ENCODE peak calls at places on chromosomes 6 and 20, in ten cellular contexts. One of them, this sample, is unnamed.

GRCh38 chr6:29748391-29749352 is 25.4 kb downstream of the HLA-F start:
- DNase-seq in HS-5: peak
- DNase-seq in kidney glomerular epithelial cell: peak
- DNase-seq in stimulated activated CD4-positive, alpha-beta T cell treated with anti-CD3 and anti-CD28 coated beads, TNF-alpha, amount 100 ng/mL, for 48 hours: peak
- DNase-seq in central memory CD4-positive, alpha-beta T cell: peak
- DNase-seq in heart left ventricle: peak
- DNase-seq in substantia nigra: peak
- DNase-seq in EH: peak
- DNase-seq in C1 segment of cervical spinal cord: peak
- DNase-seq in activated CD4-positive, alpha-beta T cell treated with anti-CD3 and anti-CD28 coated beads for 1 hour: peak
- DNase-seq in this sample: peak

GRCh38 chr6:160010067-160010466 is 41.2 kb downstream of the IGF2R start:
- DNase-seq in HS-5: no peak
- DNase-seq in kidney glomerular epithelial cell: no peak
- DNase-seq in stimulated activated CD4-positive, alpha-beta T cell treated with anti-CD3 and anti-CD28 coated beads, TNF-alpha, amount 100 ng/mL, for 48 hours: no peak
- DNase-seq in central memory CD4-positive, alpha-beta T cell: no peak
- DNase-seq in heart left ventricle: no peak
- DNase-seq in substantia nigra: no peak
- DNase-seq in EH: peak
- DNase-seq in C1 segment of cervical spinal cord: no peak
- DNase-seq in activated CD4-positive, alpha-beta T cell treated with anti-CD3 and anti-CD28 coated beads for 1 hour: no peak
- DNase-seq in this sample: no peak

GRCh38 chr6:14066782-14067406 is 50.7 kb upstream of the CD83 start:
- DNase-seq in HS-5: peak
- DNase-seq in kidney glomerular epithelial cell: peak
- DNase-seq in stimulated activated CD4-positive, alpha-beta T cell treated with anti-CD3 and anti-CD28 coated beads, TNF-alpha, amount 100 ng/mL, for 48 hours: no peak
- DNase-seq in central memory CD4-positive, alpha-beta T cell: peak
- DNase-seq in heart left ventricle: no peak
- DNase-seq in substantia nigra: no peak
- DNase-seq in EH: peak
- DNase-seq in C1 segment of cervical spinal cord: peak
- DNase-seq in activated CD4-positive, alpha-beta T cell treated with anti-CD3 and anti-CD28 coated beads for 1 hour: no peak
- DNase-seq in this sample: peak

GRCh38 chr6:46677314-46677654 is 10.4 kb upstream of the TDRD6 start:
- DNase-seq in HS-5: no peak
- DNase-seq in kidney glomerular epithelial cell: no peak
- DNase-seq in stimulated activated CD4-positive, alpha-beta T cell treated with anti-CD3 and anti-CD28 coated beads, TNF-alpha, amount 100 ng/mL, for 48 hours: no peak
- DNase-seq in central memory CD4-positive, alpha-beta T cell: no peak
- DNase-seq in heart left ventricle: no peak
- DNase-seq in substantia nigra: no peak
- DNase-seq in EH: no peak
- DNase-seq in C1 segment of cervical spinal cord: no peak
- DNase-seq in activated CD4-positive, alpha-beta T cell treated with anti-CD3 and anti-CD28 coated beads for 1 hour: no peak
- DNase-seq in this sample: peak

GRCh38 chr6:47655719-47656595 is 42.4 kb upstream of the ADGRF4 start:
- DNase-seq in HS-5: peak
- DNase-seq in kidney glomerular epithelial cell: no peak
- DNase-seq in stimulated activated CD4-positive, alpha-beta T cell treated with anti-CD3 and anti-CD28 coated beads, TNF-alpha, amount 100 ng/mL, for 48 hours: peak
- DNase-seq in central memory CD4-positive, alpha-beta T cell: no peak
- DNase-seq in heart left ventricle: no peak
- DNase-seq in substantia nigra: no peak
- DNase-seq in EH: peak
- DNase-seq in C1 segment of cervical spinal cord: no peak
- DNase-seq in activated CD4-positive, alpha-beta T cell treated with anti-CD3 and anti-CD28 coated beads for 1 hour: no peak
- DNase-seq in this sample: peak

GRCh38 chr20:46207031-46207549 is 89.0 kb downstream of the CD40 start:
- DNase-seq in HS-5: no peak
- DNase-seq in kidney glomerular epithelial cell: no peak
- DNase-seq in stimulated activated CD4-positive, alpha-beta T cell treated with anti-CD3 and anti-CD28 coated beads, TNF-alpha, amount 100 ng/mL, for 48 hours: no peak
- DNase-seq in central memory CD4-positive, alpha-beta T cell: no peak
- DNase-seq in heart left ventricle: no peak
- DNase-seq in substantia nigra: no peak
- DNase-seq in EH: peak
- DNase-seq in C1 segment of cervical spinal cord: peak
- DNase-seq in activated CD4-positive, alpha-beta T cell treated with anti-CD3 and anti-CD28 coated beads for 1 hour: no peak
- DNase-seq in this sample: no peak

GRCh38 chr6:128882991-128883571 is at the start of gene LAMA2:
- DNase-seq in HS-5: no peak
- DNase-seq in kidney glomerular epithelial cell: no peak
- DNase-seq in stimulated activated CD4-positive, alpha-beta T cell treated with anti-CD3 and anti-CD28 coated beads, TNF-alpha, amount 100 ng/mL, for 48 hours: no peak
- DNase-seq in central memory CD4-positive, alpha-beta T cell: no peak
- DNase-seq in heart left ventricle: peak
- DNase-seq in substantia nigra: peak
- DNase-seq in EH: peak
- DNase-seq in C1 segment of cervical spinal cord: peak
- DNase-seq in activated CD4-positive, alpha-beta T cell treated with anti-CD3 and anti-CD28 coated beads for 1 hour: no peak
- DNase-seq in this sample: no peak

GRCh38 chr6:85996034-85996375 is 353.3 kb upstream of the SYNCRIP start:
- DNase-seq in HS-5: no peak
- DNase-seq in kidney glomerular epithelial cell: no peak
- DNase-seq in stimulated activated CD4-positive, alpha-beta T cell treated with anti-CD3 and anti-CD28 coated beads, TNF-alpha, amount 100 ng/mL, for 48 hours: no peak
- DNase-seq in central memory CD4-positive, alpha-beta T cell: no peak
- DNase-seq in heart left ventricle: no peak
- DNase-seq in substantia nigra: no peak
- DNase-seq in EH: no peak
- DNase-seq in C1 segment of cervical spinal cord: no peak
- DNase-seq in activated CD4-positive, alpha-beta T cell treated with anti-CD3 and anti-CD28 coated beads for 1 hour: no peak
- DNase-seq in this sample: no peak

GRCh38 chr6:27541212-27541931 is 68.5 kb upstream of the ZNF184 start:
- DNase-seq in HS-5: no peak
- DNase-seq in kidney glomerular epithelial cell: no peak
- DNase-seq in stimulated activated CD4-positive, alpha-beta T cell treated with anti-CD3 and anti-CD28 coated beads, TNF-alpha, amount 100 ng/mL, for 48 hours: no peak
- DNase-seq in central memory CD4-positive, alpha-beta T cell: no peak
- DNase-seq in heart left ventricle: no peak
- DNase-seq in substantia nigra: no peak
- DNase-seq in EH: no peak
- DNase-seq in C1 segment of cervical spinal cord: no peak
- DNase-seq in activated CD4-positive, alpha-beta T cell treated with anti-CD3 and anti-CD28 coated beads for 1 hour: no peak
- DNase-seq in this sample: peak

GRCh38 chr20:20759132-20759531 is 46.7 kb upstream of the RALGAPA2 start:
- DNase-seq in HS-5: no peak
- DNase-seq in kidney glomerular epithelial cell: no peak
- DNase-seq in stimulated activated CD4-positive, alpha-beta T cell treated with anti-CD3 and anti-CD28 coated beads, TNF-alpha, amount 100 ng/mL, for 48 hours: no peak
- DNase-seq in central memory CD4-positive, alpha-beta T cell: no peak
- DNase-seq in heart left ventricle: no peak
- DNase-seq in substantia nigra: no peak
- DNase-seq in EH: no peak
- DNase-seq in C1 segment of cervical spinal cord: no peak
- DNase-seq in activated CD4-positive, alpha-beta T cell treated with anti-CD3 and anti-CD28 coated beads for 1 hour: no peak
- DNase-seq in this sample: no peak

GRCh38 chr6:107657755-107658461 is 166.2 kb downstream of the SCML4 start:
- DNase-seq in HS-5: no peak
- DNase-seq in kidney glomerular epithelial cell: peak
- DNase-seq in stimulated activated CD4-positive, alpha-beta T cell treated with anti-CD3 and anti-CD28 coated beads, TNF-alpha, amount 100 ng/mL, for 48 hours: peak
- DNase-seq in central memory CD4-positive, alpha-beta T cell: peak
- DNase-seq in heart left ventricle: no peak
- DNase-seq in substantia nigra: no peak
- DNase-seq in EH: peak
- DNase-seq in C1 segment of cervical spinal cord: peak
- DNase-seq in activated CD4-positive, alpha-beta T cell treated with anti-CD3 and anti-CD28 coated beads for 1 hour: peak
- DNase-seq in this sample: no peak

GRCh38 chr6:446418-447366 is 55.1 kb downstream of the IRF4 start:
- DNase-seq in HS-5: no peak
- DNase-seq in kidney glomerular epithelial cell: no peak
- DNase-seq in stimulated activated CD4-positive, alpha-beta T cell treated with anti-CD3 and anti-CD28 coated beads, TNF-alpha, amount 100 ng/mL, for 48 hours: peak
- DNase-seq in central memory CD4-positive, alpha-beta T cell: peak
- DNase-seq in heart left ventricle: no peak
- DNase-seq in substantia nigra: no peak
- DNase-seq in EH: no peak
- DNase-seq in C1 segment of cervical spinal cord: no peak
- DNase-seq in activated CD4-positive, alpha-beta T cell treated with anti-CD3 and anti-CD28 coated beads for 1 hour: peak
- DNase-seq in this sample: no peak

GRCh38 chr6:130851026-130851425 is 23.8 kb downstream of the SMLR1 start:
- DNase-seq in HS-5: no peak
- DNase-seq in kidney glomerular epithelial cell: no peak
- DNase-seq in stimulated activated CD4-positive, alpha-beta T cell treated with anti-CD3 and anti-CD28 coated beads, TNF-alpha, amount 100 ng/mL, for 48 hours: no peak
- DNase-seq in central memory CD4-positive, alpha-beta T cell: no peak
- DNase-seq in heart left ventricle: no peak
- DNase-seq in substantia nigra: no peak
- DNase-seq in EH: no peak
- DNase-seq in C1 segment of cervical spinal cord: no peak
- DNase-seq in activated CD4-positive, alpha-beta T cell treated with anti-CD3 and anti-CD28 coated beads for 1 hour: no peak
- DNase-seq in this sample: no peak

GRCh38 chr6:40340957-40341356 is 246.2 kb downstream of the LRFN2 start:
- DNase-seq in HS-5: no peak
- DNase-seq in kidney glomerular epithelial cell: no peak
- DNase-seq in stimulated activated CD4-positive, alpha-beta T cell treated with anti-CD3 and anti-CD28 coated beads, TNF-alpha, amount 100 ng/mL, for 48 hours: no peak
- DNase-seq in central memory CD4-positive, alpha-beta T cell: no peak
- DNase-seq in heart left ventricle: no peak
- DNase-seq in substantia nigra: no peak
- DNase-seq in EH: no peak
- DNase-seq in C1 segment of cervical spinal cord: peak
- DNase-seq in activated CD4-positive, alpha-beta T cell treated with anti-CD3 and anti-CD28 coated beads for 1 hour: no peak
- DNase-seq in this sample: no peak

GRCh38 chr20:25224941-25225340 is 22.9 kb upstream of the PYGB start:
- DNase-seq in HS-5: no peak
- DNase-seq in kidney glomerular epithelial cell: no peak
- DNase-seq in stimulated activated CD4-positive, alpha-beta T cell treated with anti-CD3 and anti-CD28 coated beads, TNF-alpha, amount 100 ng/mL, for 48 hours: no peak
- DNase-seq in central memory CD4-positive, alpha-beta T cell: no peak
- DNase-seq in heart left ventricle: peak
- DNase-seq in substantia nigra: no peak
- DNase-seq in EH: no peak
- DNase-seq in C1 segment of cervical spinal cord: no peak
- DNase-seq in activated CD4-positive, alpha-beta T cell treated with anti-CD3 and anti-CD28 coated beads for 1 hour: no peak
- DNase-seq in this sample: no peak

GRCh38 chr20:18031888-18032509 is 25.7 kb downstream of the OVOL2 start:
- DNase-seq in HS-5: no peak
- DNase-seq in kidney glomerular epithelial cell: no peak
- DNase-seq in stimulated activated CD4-positive, alpha-beta T cell treated with anti-CD3 and anti-CD28 coated beads, TNF-alpha, amount 100 ng/mL, for 48 hours: no peak
- DNase-seq in central memory CD4-positive, alpha-beta T cell: no peak
- DNase-seq in heart left ventricle: no peak
- DNase-seq in substantia nigra: no peak
- DNase-seq in EH: no peak
- DNase-seq in C1 segment of cervical spinal cord: no peak
- DNase-seq in activated CD4-positive, alpha-beta T cell treated with anti-CD3 and anti-CD28 coated beads for 1 hour: no peak
- DNase-seq in this sample: no peak

GRCh38 chr20:31675828-31676533 is 38.3 kb downstream of the COX4I2 start:
- DNase-seq in HS-5: peak
- DNase-seq in kidney glomerular epithelial cell: no peak
- DNase-seq in stimulated activated CD4-positive, alpha-beta T cell treated with anti-CD3 and anti-CD28 coated beads, TNF-alpha, amount 100 ng/mL, for 48 hours: peak
- DNase-seq in central memory CD4-positive, alpha-beta T cell: peak
- DNase-seq in heart left ventricle: no peak
- DNase-seq in substantia nigra: no peak
- DNase-seq in EH: peak
- DNase-seq in C1 segment of cervical spinal cord: peak
- DNase-seq in activated CD4-positive, alpha-beta T cell treated with anti-CD3 and anti-CD28 coated beads for 1 hour: peak
- DNase-seq in this sample: peak

GRCh38 chr6:108653864-108654402 is 93.2 kb downstream of the FOXO3 start:
- DNase-seq in HS-5: no peak
- DNase-seq in kidney glomerular epithelial cell: no peak
- DNase-seq in stimulated activated CD4-positive, alpha-beta T cell treated with anti-CD3 and anti-CD28 coated beads, TNF-alpha, amount 100 ng/mL, for 48 hours: no peak
- DNase-seq in central memory CD4-positive, alpha-beta T cell: no peak
- DNase-seq in heart left ventricle: no peak
- DNase-seq in substantia nigra: no peak
- DNase-seq in EH: peak
- DNase-seq in C1 segment of cervical spinal cord: peak
- DNase-seq in activated CD4-positive, alpha-beta T cell treated with anti-CD3 and anti-CD28 coated beads for 1 hour: no peak
- DNase-seq in this sample: no peak

GRCh38 chr6:29762051-29762450 is 38.8 kb downstream of the HLA-F start:
- DNase-seq in HS-5: no peak
- DNase-seq in kidney glomerular epithelial cell: no peak
- DNase-seq in stimulated activated CD4-positive, alpha-beta T cell treated with anti-CD3 and anti-CD28 coated beads, TNF-alpha, amount 100 ng/mL, for 48 hours: no peak
- DNase-seq in central memory CD4-positive, alpha-beta T cell: no peak
- DNase-seq in heart left ventricle: no peak
- DNase-seq in substantia nigra: no peak
- DNase-seq in EH: no peak
- DNase-seq in C1 segment of cervical spinal cord: no peak
- DNase-seq in activated CD4-positive, alpha-beta T cell treated with anti-CD3 and anti-CD28 coated beads for 1 hour: no peak
- DNase-seq in this sample: no peak

GRCh38 chr20:58702859-58703648 is 10.5 kb downstream of the NPEPL1 start:
- DNase-seq in HS-5: no peak
- DNase-seq in kidney glomerular epithelial cell: no peak
- DNase-seq in stimulated activated CD4-positive, alpha-beta T cell treated with anti-CD3 and anti-CD28 coated beads, TNF-alpha, amount 100 ng/mL, for 48 hours: no peak
- DNase-seq in central memory CD4-positive, alpha-beta T cell: no peak
- DNase-seq in heart left ventricle: no peak
- DNase-seq in substantia nigra: no peak
- DNase-seq in EH: no peak
- DNase-seq in C1 segment of cervical spinal cord: no peak
- DNase-seq in activated CD4-positive, alpha-beta T cell treated with anti-CD3 and anti-CD28 coated beads for 1 hour: peak
- DNase-seq in this sample: no peak

GRCh38 chr20:46040902-46041535 is 12.0 kb downstream of the SLC12A5 start:
- DNase-seq in HS-5: no peak
- DNase-seq in kidney glomerular epithelial cell: no peak
- DNase-seq in stimulated activated CD4-positive, alpha-beta T cell treated with anti-CD3 and anti-CD28 coated beads, TNF-alpha, amount 100 ng/mL, for 48 hours: peak
- DNase-seq in central memory CD4-positive, alpha-beta T cell: peak
- DNase-seq in heart left ventricle: no peak
- DNase-seq in substantia nigra: no peak
- DNase-seq in EH: peak
- DNase-seq in C1 segment of cervical spinal cord: no peak
- DNase-seq in activated CD4-positive, alpha-beta T cell treated with anti-CD3 and anti-CD28 coated beads for 1 hour: no peak
- DNase-seq in this sample: peak

GRCh38 chr20:47008842-47009518 is 114.3 kb downstream of the EYA2 start:
- DNase-seq in HS-5: no peak
- DNase-seq in kidney glomerular epithelial cell: no peak
- DNase-seq in stimulated activated CD4-positive, alpha-beta T cell treated with anti-CD3 and anti-CD28 coated beads, TNF-alpha, amount 100 ng/mL, for 48 hours: no peak
- DNase-seq in central memory CD4-positive, alpha-beta T cell: no peak
- DNase-seq in heart left ventricle: no peak
- DNase-seq in substantia nigra: no peak
- DNase-seq in EH: no peak
- DNase-seq in C1 segment of cervical spinal cord: no peak
- DNase-seq in activated CD4-positive, alpha-beta T cell treated with anti-CD3 and anti-CD28 coated beads for 1 hour: no peak
- DNase-seq in this sample: no peak

GRCh38 chr20:21322921-21323321 is 19.8 kb downstream of the XRN2 start:
- DNase-seq in HS-5: no peak
- DNase-seq in kidney glomerular epithelial cell: no peak
- DNase-seq in stimulated activated CD4-positive, alpha-beta T cell treated with anti-CD3 and anti-CD28 coated beads, TNF-alpha, amount 100 ng/mL, for 48 hours: no peak
- DNase-seq in central memory CD4-positive, alpha-beta T cell: no peak
- DNase-seq in heart left ventricle: no peak
- DNase-seq in substantia nigra: no peak
- DNase-seq in EH: peak
- DNase-seq in C1 segment of cervical spinal cord: no peak
- DNase-seq in activated CD4-positive, alpha-beta T cell treated with anti-CD3 and anti-CD28 coated beads for 1 hour: no peak
- DNase-seq in this sample: peak

GRCh38 chr6:42778072-42778471 is 3.8 kb upstream of the BICRAL start:
- DNase-seq in HS-5: no peak
- DNase-seq in kidney glomerular epithelial cell: no peak
- DNase-seq in stimulated activated CD4-positive, alpha-beta T cell treated with anti-CD3 and anti-CD28 coated beads, TNF-alpha, amount 100 ng/mL, for 48 hours: no peak
- DNase-seq in central memory CD4-positive, alpha-beta T cell: no peak
- DNase-seq in heart left ventricle: no peak
- DNase-seq in substantia nigra: no peak
- DNase-seq in EH: no peak
- DNase-seq in C1 segment of cervical spinal cord: no peak
- DNase-seq in activated CD4-positive, alpha-beta T cell treated with anti-CD3 and anti-CD28 coated beads for 1 hour: no peak
- DNase-seq in this sample: peak

GRCh38 chr20:61503106-61503505 is 251.0 kb downstream of the CDH4 start:
- DNase-seq in HS-5: no peak
- DNase-seq in kidney glomerular epithelial cell: no peak
- DNase-seq in stimulated activated CD4-positive, alpha-beta T cell treated with anti-CD3 and anti-CD28 coated beads, TNF-alpha, amount 100 ng/mL, for 48 hours: no peak
- DNase-seq in central memory CD4-positive, alpha-beta T cell: no peak
- DNase-seq in heart left ventricle: no peak
- DNase-seq in substantia nigra: no peak
- DNase-seq in EH: no peak
- DNase-seq in C1 segment of cervical spinal cord: no peak
- DNase-seq in activated CD4-positive, alpha-beta T cell treated with anti-CD3 and anti-CD28 coated beads for 1 hour: no peak
- DNase-seq in this sample: no peak

GRCh38 chr6:39997101-39997635 is 62.9 kb upstream of the MOCS1 start:
- DNase-seq in HS-5: no peak
- DNase-seq in kidney glomerular epithelial cell: no peak
- DNase-seq in stimulated activated CD4-positive, alpha-beta T cell treated with anti-CD3 and anti-CD28 coated beads, TNF-alpha, amount 100 ng/mL, for 48 hours: no peak
- DNase-seq in central memory CD4-positive, alpha-beta T cell: no peak
- DNase-seq in heart left ventricle: no peak
- DNase-seq in substantia nigra: no peak
- DNase-seq in EH: no peak
- DNase-seq in C1 segment of cervical spinal cord: no peak
- DNase-seq in activated CD4-positive, alpha-beta T cell treated with anti-CD3 and anti-CD28 coated beads for 1 hour: no peak
- DNase-seq in this sample: no peak

GRCh38 chr6:70103798-70104197 is 199.1 kb downstream of the COL9A1 start:
- DNase-seq in HS-5: no peak
- DNase-seq in kidney glomerular epithelial cell: no peak
- DNase-seq in stimulated activated CD4-positive, alpha-beta T cell treated with anti-CD3 and anti-CD28 coated beads, TNF-alpha, amount 100 ng/mL, for 48 hours: no peak
- DNase-seq in central memory CD4-positive, alpha-beta T cell: no peak
- DNase-seq in heart left ventricle: no peak
- DNase-seq in substantia nigra: no peak
- DNase-seq in EH: no peak
- DNase-seq in C1 segment of cervical spinal cord: no peak
- DNase-seq in activated CD4-positive, alpha-beta T cell treated with anti-CD3 and anti-CD28 coated beads for 1 hour: no peak
- DNase-seq in this sample: peak

GRCh38 chr20:11235058-11235457 is 561.3 kb upstream of the JAG1 start:
- DNase-seq in HS-5: peak
- DNase-seq in kidney glomerular epithelial cell: peak
- DNase-seq in stimulated activated CD4-positive, alpha-beta T cell treated with anti-CD3 and anti-CD28 coated beads, TNF-alpha, amount 100 ng/mL, for 48 hours: no peak
- DNase-seq in central memory CD4-positive, alpha-beta T cell: no peak
- DNase-seq in heart left ventricle: no peak
- DNase-seq in substantia nigra: no peak
- DNase-seq in EH: peak
- DNase-seq in C1 segment of cervical spinal cord: no peak
- DNase-seq in activated CD4-positive, alpha-beta T cell treated with anti-CD3 and anti-CD28 coated beads for 1 hour: no peak
- DNase-seq in this sample: no peak